ENCODE peak calls at places on chromosomes 6 and 20, in six cellular contexts. One of them, this sample, is unnamed.

GRCh38 chr6:97705568-97705967 is 422.6 kb upstream of the MMS22L start:
- DNase-seq in HepG2: peak
- DNase-seq in endothelial cell of umbilical vein: no peak
- DNase-seq in K562: peak
- DNase-seq in NB4: peak
- DNase-seq in GM12878: no peak
- DNase-seq in this sample: no peak

GRCh38 chr6:11685411-11686093 is 93.1 kb downstream of the ADTRP start:
- DNase-seq in GM12878: no peak
- DNase-seq in HepG2: peak
- DNase-seq in endothelial cell of umbilical vein: no peak
- DNase-seq in NB4: no peak
- DNase-seq in K562: no peak
- DNase-seq in this sample: peak

GRCh38 chr6:139925894-139926641 is 551.6 kb upstream of the CITED2 start:
- DNase-seq in GM12878: no peak
- DNase-seq in NB4: no peak
- DNase-seq in endothelial cell of umbilical vein: no peak
- DNase-seq in HepG2: peak
- DNase-seq in K562: no peak
- DNase-seq in this sample: peak

GRCh38 chr20:43507150-43508080 is at the start of gene L3MBTL1:
- DNase-seq in endothelial cell of umbilical vein: peak
- DNase-seq in NB4: peak
- DNase-seq in HepG2: peak
- DNase-seq in GM12878: no peak
- DNase-seq in K562: peak
- DNase-seq in this sample: peak

GRCh38 chr20:34539756-34540155 is 18.8 kb upstream of the MAP1LC3A start:
- DNase-seq in K562: no peak
- DNase-seq in GM12878: no peak
- DNase-seq in endothelial cell of umbilical vein: no peak
- DNase-seq in HepG2: no peak
- DNase-seq in NB4: no peak
- DNase-seq in this sample: no peak

GRCh38 chr20:878511-879307 is 37.4 kb downstream of the ANGPT4 start:
- DNase-seq in endothelial cell of umbilical vein: peak
- DNase-seq in NB4: peak
- DNase-seq in K562: peak
- DNase-seq in GM12878: no peak
- DNase-seq in HepG2: no peak
- DNase-seq in this sample: peak

GRCh38 chr20:47441774-47442150 is 59.9 kb upstream of the NCOA3 start:
- DNase-seq in GM12878: no peak
- DNase-seq in HepG2: no peak
- DNase-seq in K562: no peak
- DNase-seq in NB4: no peak
- DNase-seq in endothelial cell of umbilical vein: no peak
- DNase-seq in this sample: no peak

GRCh38 chr6:16832721-16833120 is 71.5 kb upstream of the ATXN1 start:
- DNase-seq in NB4: no peak
- DNase-seq in GM12878: no peak
- DNase-seq in HepG2: no peak
- DNase-seq in K562: no peak
- DNase-seq in endothelial cell of umbilical vein: no peak
- DNase-seq in this sample: no peak

GRCh38 chr6:97440590-97441176 is 157.7 kb upstream of the MMS22L start:
- DNase-seq in endothelial cell of umbilical vein: peak
- DNase-seq in GM12878: no peak
- DNase-seq in NB4: peak
- DNase-seq in K562: peak
- DNase-seq in HepG2: peak
- DNase-seq in this sample: peak

GRCh38 chr6:151431336-151431735 is 20.6 kb downstream of the RMND1 start:
- DNase-seq in endothelial cell of umbilical vein: no peak
- DNase-seq in GM12878: no peak
- DNase-seq in K562: no peak
- DNase-seq in HepG2: no peak
- DNase-seq in NB4: no peak
- DNase-seq in this sample: no peak

GRCh38 chr6:151432650-151433049 is 19.3 kb downstream of the RMND1 start:
- DNase-seq in GM12878: no peak
- DNase-seq in K562: no peak
- DNase-seq in HepG2: no peak
- DNase-seq in endothelial cell of umbilical vein: no peak
- DNase-seq in NB4: no peak
- DNase-seq in this sample: no peak

GRCh38 chr6:151434369-151434768 is 17.6 kb downstream of the RMND1 start:
- DNase-seq in NB4: no peak
- DNase-seq in endothelial cell of umbilical vein: no peak
- DNase-seq in K562: no peak
- DNase-seq in HepG2: no peak
- DNase-seq in GM12878: no peak
- DNase-seq in this sample: no peak

GRCh38 chr6:151428336-151428735 is 23.6 kb downstream of the RMND1 start:
- DNase-seq in HepG2: no peak
- DNase-seq in K562: no peak
- DNase-seq in endothelial cell of umbilical vein: no peak
- DNase-seq in NB4: no peak
- DNase-seq in GM12878: no peak
- DNase-seq in this sample: no peak

DNA sequence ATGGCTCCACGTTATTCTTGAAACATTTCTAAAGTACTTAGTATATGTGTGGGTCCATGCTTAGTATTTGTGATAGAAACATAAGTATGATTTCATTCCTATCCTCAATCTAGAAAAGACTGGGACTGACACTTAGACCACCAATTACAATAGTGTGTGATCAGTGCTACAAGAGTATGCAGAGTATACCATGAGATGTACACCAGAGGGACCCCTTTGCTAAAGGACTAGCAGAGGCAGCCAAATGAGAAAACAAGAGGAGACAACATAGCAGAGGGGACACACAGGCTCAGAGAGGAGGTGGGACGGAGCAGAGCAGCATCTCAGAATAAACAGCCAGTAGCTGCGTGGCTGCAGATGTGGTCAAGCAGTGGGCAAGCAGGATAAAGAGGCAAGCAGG is 21.0 kb downstream of the RMND1 start:
- DNase-seq in GM12878: no peak
- DNase-seq in NB4: peak
- DNase-seq in HepG2: peak
- DNase-seq in K562: no peak
- DNase-seq in endothelial cell of umbilical vein: no peak
- DNase-seq in this sample: no peak
- TF ChIP-seq MYC in GM12878: no peak
- TF ChIP-seq MYC in NB4: no peak
- TF ChIP-seq MYC in HepG2: no peak
- TF ChIP-seq MYC in K562: no peak
- TF ChIP-seq MYC in endothelial cell of umbilical vein: no peak
- TF ChIP-seq MYC in this sample: no peak

DNA sequence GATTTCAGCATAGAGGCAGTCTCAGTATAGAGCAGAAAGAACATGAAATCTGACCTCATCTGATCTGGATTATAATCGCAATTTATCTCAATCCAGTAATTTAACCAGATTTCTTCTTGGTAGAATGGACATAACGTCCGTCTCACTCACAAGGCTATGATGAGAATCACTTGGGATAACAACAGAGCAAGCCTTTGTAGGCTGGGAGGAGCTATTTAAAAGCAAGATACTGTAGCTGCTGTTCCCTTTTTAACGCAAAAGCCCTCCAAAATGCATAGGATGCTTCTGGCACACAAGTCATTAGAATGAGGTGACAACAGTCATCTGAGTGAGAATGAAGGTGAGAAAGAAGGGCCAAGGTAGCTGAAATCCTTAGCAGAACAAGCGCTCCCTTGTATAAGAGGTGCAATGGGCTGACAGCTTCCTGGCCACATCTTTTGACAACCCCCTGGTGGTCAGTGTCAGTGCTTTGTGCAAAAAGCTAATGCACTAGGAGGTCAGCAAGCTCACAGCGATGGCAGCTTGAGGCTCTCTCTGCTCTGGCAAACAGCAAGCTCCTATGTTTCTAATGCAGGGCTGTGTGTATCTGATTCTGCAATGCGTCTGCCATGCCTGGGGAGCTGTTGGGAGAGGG is 16.4 kb downstream of the METTL24 start:
- DNase-seq in HepG2: peak
- DNase-seq in K562: peak
- DNase-seq in GM12878: no peak
- DNase-seq in endothelial cell of umbilical vein: no peak
- DNase-seq in NB4: peak
- DNase-seq in this sample: peak
- TF ChIP-seq MYC in HepG2: no peak
- TF ChIP-seq MYC in K562: no peak
- TF ChIP-seq MYC in GM12878: no peak
- TF ChIP-seq MYC in endothelial cell of umbilical vein: no peak
- TF ChIP-seq MYC in NB4: no peak
- TF ChIP-seq MYC in this sample: no peak

GRCh38 chr6:136582702-136583471 is 32.7 kb upstream of the MAP7 start:
- DNase-seq in NB4: peak
- DNase-seq in K562: no peak
- DNase-seq in HepG2: peak
- DNase-seq in endothelial cell of umbilical vein: peak
- DNase-seq in GM12878: no peak
- DNase-seq in this sample: peak
- TF ChIP-seq MYC in NB4: no peak
- TF ChIP-seq MYC in K562: no peak
- TF ChIP-seq MYC in HepG2: no peak
- TF ChIP-seq MYC in endothelial cell of umbilical vein: no peak
- TF ChIP-seq MYC in GM12878: no peak
- TF ChIP-seq MYC in this sample: no peak

GRCh38 chr6:88517737-88518136 is 351.6 kb upstream of the CNR1 start:
- DNase-seq in endothelial cell of umbilical vein: no peak
- DNase-seq in K562: no peak
- DNase-seq in NB4: no peak
- DNase-seq in GM12878: no peak
- DNase-seq in HepG2: no peak
- DNase-seq in this sample: no peak
- TF ChIP-seq MYC in endothelial cell of umbilical vein: no peak
- TF ChIP-seq MYC in K562: no peak
- TF ChIP-seq MYC in NB4: no peak
- TF ChIP-seq MYC in GM12878: no peak
- TF ChIP-seq MYC in HepG2: no peak
- TF ChIP-seq MYC in this sample: no peak

DNA sequence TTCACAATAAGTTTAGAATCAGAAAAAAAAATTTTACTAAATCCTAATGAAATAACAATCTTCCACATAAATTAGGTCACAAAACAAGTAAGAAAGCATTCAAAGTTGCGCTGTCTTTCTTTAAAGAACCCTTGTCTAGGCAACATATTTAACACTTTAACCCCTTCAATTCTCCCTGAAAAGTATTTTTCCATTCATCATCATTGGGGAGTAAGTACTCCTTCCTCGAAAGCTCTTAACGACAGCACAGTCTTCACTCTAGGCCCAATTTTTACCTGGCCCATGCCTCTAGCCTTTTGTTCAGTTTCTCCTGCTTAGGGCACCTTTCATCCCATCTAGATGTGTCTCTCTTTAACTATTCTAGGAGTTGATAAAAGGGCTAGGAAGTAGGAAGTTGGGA is 2.6 kb downstream of the TSPYL1 start:
- DNase-seq in NB4: no peak
- DNase-seq in GM12878: no peak
- DNase-seq in K562: peak
- DNase-seq in HepG2: no peak
- DNase-seq in endothelial cell of umbilical vein: no peak
- DNase-seq in this sample: no peak
- TF ChIP-seq MYC in NB4: no peak
- TF ChIP-seq MYC in GM12878: no peak
- TF ChIP-seq MYC in K562: no peak
- TF ChIP-seq MYC in HepG2: no peak
- TF ChIP-seq MYC in endothelial cell of umbilical vein: no peak
- TF ChIP-seq MYC in this sample: no peak

GRCh38 chr20:16758459-16759160 is 10.5 kb downstream of the OTOR start:
- DNase-seq in endothelial cell of umbilical vein: no peak
- DNase-seq in NB4: no peak
- DNase-seq in HepG2: no peak
- DNase-seq in GM12878: no peak
- DNase-seq in K562: no peak
- DNase-seq in this sample: no peak

GRCh38 chr20:16764560-16764959 is 16.4 kb downstream of the OTOR start:
- DNase-seq in K562: no peak
- DNase-seq in GM12878: no peak
- DNase-seq in HepG2: no peak
- DNase-seq in NB4: no peak
- DNase-seq in endothelial cell of umbilical vein: no peak
- DNase-seq in this sample: no peak

GRCh38 chr20:16761305-16761829 is 13.2 kb downstream of the OTOR start:
- DNase-seq in NB4: peak
- DNase-seq in GM12878: peak
- DNase-seq in endothelial cell of umbilical vein: peak
- DNase-seq in HepG2: peak
- DNase-seq in K562: peak
- DNase-seq in this sample: peak

GRCh38 chr20:16759161-16759523 is 11.0 kb downstream of the OTOR start:
- DNase-seq in HepG2: no peak
- DNase-seq in NB4: no peak
- DNase-seq in K562: no peak
- DNase-seq in GM12878: no peak
- DNase-seq in endothelial cell of umbilical vein: no peak
- DNase-seq in this sample: no peak

DNA sequence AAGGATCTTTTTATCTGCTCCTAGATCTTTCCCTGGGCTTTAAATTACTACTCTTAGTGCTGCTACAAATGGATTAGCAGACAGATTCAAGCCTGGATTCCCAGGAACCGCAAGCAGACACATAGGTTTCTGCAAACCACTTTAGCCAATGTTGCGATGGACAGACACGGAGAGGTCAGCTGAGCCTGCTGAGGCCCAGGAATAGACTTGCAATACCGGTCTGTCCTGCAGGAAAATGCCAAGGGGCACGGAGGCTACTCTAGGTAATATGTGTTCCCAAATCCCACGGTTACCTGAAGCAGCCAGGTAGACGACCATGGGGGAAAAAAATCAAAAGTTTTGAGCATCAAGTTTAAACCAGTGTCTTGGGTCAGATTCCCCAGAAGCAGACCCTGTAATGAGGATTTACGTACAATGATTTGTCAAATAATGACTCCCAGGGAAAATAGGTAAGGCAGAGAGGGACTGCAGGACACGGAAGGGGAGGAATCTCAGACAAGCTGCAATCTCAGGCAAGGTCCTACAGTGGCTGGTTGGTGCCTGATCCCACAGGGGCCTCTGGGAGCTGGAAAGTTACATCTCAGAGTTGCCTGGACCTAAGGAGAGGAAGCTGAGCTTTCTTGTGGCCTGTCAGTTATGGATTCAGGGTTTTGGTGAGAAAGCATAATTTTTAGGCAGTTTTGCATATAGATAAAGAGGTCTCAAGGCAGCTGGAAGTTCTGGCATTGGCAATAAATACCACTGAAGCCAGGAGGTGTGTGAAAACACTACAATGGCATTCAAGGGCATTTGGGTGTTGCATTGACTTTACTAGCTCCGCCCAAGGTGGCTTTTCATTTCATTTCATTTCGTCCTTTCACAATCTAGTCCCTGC is 12.5 kb downstream of the OTOR start:
- DNase-seq in NB4: no peak
- DNase-seq in HepG2: no peak
- DNase-seq in endothelial cell of umbilical vein: no peak
- DNase-seq in GM12878: no peak
- DNase-seq in K562: no peak
- DNase-seq in this sample: no peak
- TF ChIP-seq MYC in NB4: no peak
- TF ChIP-seq MYC in HepG2: no peak
- TF ChIP-seq MYC in endothelial cell of umbilical vein: no peak
- TF ChIP-seq MYC in GM12878: no peak
- TF ChIP-seq MYC in K562: no peak
- TF ChIP-seq MYC in this sample: no peak

This sample was measured in A549.